ENCODE peak calls at places on chromosomes 1 and 21, in six cellular contexts. K is WTC11, C is T-helper 2 cell, J is left colon, U is glutamatergic neuron, B is T-cell. O is an unnamed sample.

GRCh38 chr1:161200992-161201827 is 957 bp upstream of the NDUFS2 start:
- DNase-seq in K (no peak), C (no peak), J (peak; percentile 46), U (no peak), B (no peak), O (no peak)

GRCh38 chr1:29090937-29091618 is 32.6 kb downstream of the TMEM200B start:
- DNase-seq in K (no peak), C (no peak), J (no peak), U (no peak), B (no peak), O (no peak)

GRCh38 chr1:185311589-185312225 is 5.3 kb downstream of the IVNS1ABP start:
- DNase-seq in K (no peak), C (no peak), J (no peak), U (no peak), B (no peak), O (no peak)

GRCh38 chr1:47940321-47940720 is 56.9 kb downstream of the TRABD2B start:
- DNase-seq in K (no peak), C (no peak), J (no peak), U (no peak), B (no peak), O (no peak)

GRCh38 chr1:189510827-189511226 is 966.8 kb downstream of the BRINP3 start:
- DNase-seq in K (no peak), C (no peak), J (no peak), U (no peak), B (no peak), O (no peak)

GRCh38 chr1:163410073-163410522 is 88.3 kb downstream of the NUF2 start:
- DNase-seq in K (peak; percentile 79), C (no peak), J (peak; percentile 56), U (peak; percentile 72), B (no peak), O (peak; percentile 91)

GRCh38 chr1:29327223-29327935 is 91.1 kb downstream of the PTPRU start:
- DNase-seq in K (no peak), C (no peak), J (no peak), U (no peak), B (no peak), O (no peak)

GRCh38 chr21:8993284-8993942 is 1528.0 kb upstream of the TPTE start:
- DNase-seq in K (no peak), C (no peak), J (no peak), U (no peak), B (no peak), O (no peak)

GRCh38 chr1:28144203-28145135 is 32.0 kb downstream of the PTAFR start:
- DNase-seq in K (no peak), C (no peak), J (no peak), U (no peak), B (no peak), O (no peak)

GRCh38 chr1:56506314-56506743 is 73.0 kb downstream of the PLPP3 start:
- DNase-seq in K (no peak), C (no peak), J (peak; percentile 72), U (peak; percentile 69), B (no peak), O (no peak)

GRCh38 chr1:228141871-228142615 is 2.0 kb downstream of the GUK1 start:
- DNase-seq in K (no peak), C (no peak), J (peak; percentile 14), U (no peak), B (no peak), O (no peak)

GRCh38 chr1:202856034-202856433 is 32.9 kb downstream of the RABIF start:
- DNase-seq in K (no peak), C (no peak), J (no peak), U (no peak), B (no peak), O (no peak)